ENCODE peak calls at places on chromosomes 2 and 18, in six cellular contexts. Q is right lobe of liver, T is LNCaP clone FGC, V is upper lobe of left lung, L is fibroblast of mammary gland, I is breast epithelium. J is an unnamed sample.

GRCh38 chr2:191051825-191052778 is 38.1 kb upstream of the STAT1 start:
- DNase-seq in Q (no peak), T (no peak), V (no peak), L (peak), I (no peak), J (peak)

GRCh38 chr2:154707994-154708393 is 9.5 kb downstream of the KCNJ3 start:
- DNase-seq in Q (no peak), T (no peak), V (no peak), L (no peak), I (no peak), J (no peak)

GRCh38 chr2:69026026-69026425 is 13.0 kb downstream of the ANTXR1 start:
- DNase-seq in Q (peak), T (no peak), V (peak), L (peak), I (no peak), J (peak)

GRCh38 chr2:55585451-55586079 is 31.9 kb downstream of the PPP4R3B start:
- DNase-seq in Q (no peak), T (no peak), V (no peak), L (peak), I (no peak), J (peak)

GRCh38 chr2:227701556-227701955 is 16.3 kb downstream of the SLC19A3 start:
- DNase-seq in Q (no peak), T (no peak), V (no peak), L (no peak), I (no peak), J (no peak)

GRCh38 chr2:185373226-185373625 is 365.4 kb upstream of the FSIP2 start:
- DNase-seq in Q (no peak), T (no peak), V (no peak), L (peak), I (no peak), J (no peak)

GRCh38 chr18:9849407-9849961 is 36.3 kb upstream of the TXNDC2 start:
- DNase-seq in Q (no peak), T (peak), V (peak), L (no peak), I (no peak), J (no peak)

GRCh38 chr2:110173523-110173922 is 31.3 kb downstream of the NPHP1 start:
- DNase-seq in Q (no peak), T (peak), V (no peak), L (peak), I (no peak), J (peak)

GRCh38 chr2:232887171-232887850 is 17.2 kb downstream of the SNORC start:
- DNase-seq in Q (no peak), T (no peak), V (no peak), L (no peak), I (peak), J (no peak)

GRCh38 chr2:170218931-170219330 is 41.0 kb downstream of the MYO3B start:
- DNase-seq in Q (no peak), T (no peak), V (no peak), L (no peak), I (no peak), J (no peak)

GRCh38 chr18:58947136-58947732 is 82.6 kb downstream of the ZNF532 start:
- DNase-seq in Q (no peak), T (no peak), V (no peak), L (no peak), I (no peak), J (no peak)

GRCh38 chr18:68638613-68639012 is 76.3 kb downstream of the TMX3 start:
- DNase-seq in Q (no peak), T (no peak), V (no peak), L (no peak), I (no peak), J (no peak)

GRCh38 chr2:239897596-239898235 is 127.4 kb downstream of the NDUFA10 start:
- DNase-seq in Q (peak), T (no peak), V (no peak), L (no peak), I (no peak), J (no peak)

GRCh38 chr2:109470121-109470921 is 143.4 kb downstream of the SEPTIN10 start:
- DNase-seq in Q (no peak), T (no peak), V (no peak), L (peak), I (no peak), J (peak)

GRCh38 chr18:2847341-2848144 is 737 bp downstream of the EMILIN2 start:
- DNase-seq in Q (no peak), T (no peak), V (no peak), L (peak), I (no peak), J (peak)

GRCh38 chr2:6960659-6961058 is 43.4 kb downstream of the RNF144A start:
- DNase-seq in Q (peak), T (peak), V (peak), L (peak), I (peak), J (peak)

GRCh38 chr2:126970583-126970982 is 71.9 kb downstream of the TEX51 start:
- DNase-seq in Q (no peak), T (no peak), V (no peak), L (no peak), I (no peak), J (no peak)

GRCh38 chr2:55133467-55134315 is 83.4 kb upstream of the RTN4 start:
- DNase-seq in Q (peak), T (no peak), V (peak), L (peak), I (peak), J (peak)

GRCh38 chr2:99862566-99862965 is 279.8 kb downstream of the AFF3 start:
- DNase-seq in Q (no peak), T (no peak), V (no peak), L (no peak), I (no peak), J (no peak)

GRCh38 chr2:105641389-105641811 is 103.3 kb upstream of the NCK2 start:
- DNase-seq in Q (no peak), T (no peak), V (no peak), L (no peak), I (no peak), J (no peak)

GRCh38 chr2:166516712-166517303 is 22.8 kb upstream of the SCN7A start:
- DNase-seq in Q (no peak), T (no peak), V (no peak), L (peak), I (no peak), J (peak)

GRCh38 chr2:141341444-141341843 is 789.4 kb downstream of the LRP1B start:
- DNase-seq in Q (no peak), T (no peak), V (no peak), L (peak), I (no peak), J (peak)

GRCh38 chr2:216031960-216032689 is 18.8 kb upstream of the MREG start:
- DNase-seq in Q (no peak), T (no peak), V (no peak), L (peak), I (no peak), J (peak)
- H3K4me3 ChIP-seq in Q (no peak), T (no peak), V (no peak), L (no peak), I (no peak), J (no peak)

DNA sequence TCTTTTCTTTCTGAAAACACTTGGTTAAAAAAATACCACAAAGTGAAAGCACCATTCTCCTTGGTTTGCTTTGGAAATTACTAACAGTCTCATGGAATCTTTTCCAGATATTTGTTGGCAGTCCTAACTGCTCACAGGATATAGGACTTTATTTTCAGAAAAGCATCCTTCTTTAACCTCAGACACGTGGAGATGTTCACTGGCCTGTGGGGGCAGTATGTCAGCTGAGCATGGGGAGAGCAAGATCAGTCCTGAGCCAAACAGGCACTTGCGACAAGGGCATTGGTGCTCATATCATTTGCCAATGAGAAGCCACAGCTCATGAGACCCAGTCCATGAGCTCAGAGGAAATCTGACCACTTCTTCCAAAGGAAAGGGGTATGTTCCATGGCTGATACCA is 371.9 kb downstream of the NBAS start:
- DNase-seq in Q (no peak), T (no peak), V (no peak), L (peak), I (no peak), J (no peak)
- TF ChIP-seq CTCF in Q (no peak), T (peak), V (no peak), L (no peak), I (no peak), J (peak)

GRCh38 chr2:157460384-157460837 is 16.5 kb upstream of the CYTIP start:
- DNase-seq in Q (no peak), T (no peak), V (no peak), L (peak), I (no peak), J (peak)

GRCh38 chr2:157459486-157459885 is 15.6 kb upstream of the CYTIP start:
- DNase-seq in Q (no peak), T (no peak), V (no peak), L (no peak), I (no peak), J (no peak)

GRCh38 chr2:157460897-157461296 is 17.0 kb upstream of the CYTIP start:
- DNase-seq in Q (no peak), T (no peak), V (no peak), L (no peak), I (no peak), J (no peak)

GRCh38 chr2:157465554-157465953 is 21.7 kb upstream of the CYTIP start:
- DNase-seq in Q (no peak), T (no peak), V (no peak), L (no peak), I (no peak), J (no peak)

GRCh38 chr2:157463002-157463401 is 19.1 kb upstream of the CYTIP start:
- DNase-seq in Q (no peak), T (no peak), V (no peak), L (no peak), I (no peak), J (no peak)
- H3K4me3 ChIP-seq in Q (no peak), T (no peak), V (no peak), L (no peak), I (no peak), J (no peak)

GRCh38 chr2:230861564-230862255 is 3.0 kb upstream of the ITM2C start:
- DNase-seq in Q (no peak), T (no peak), V (no peak), L (no peak), I (no peak), J (no peak)
- TF ChIP-seq CTCF in Q (no peak), T (no peak), V (no peak), L (no peak), I (no peak), J (no peak)